ENCODE peak calls at places on chromosomes 3 and 15, in ten cellular contexts. O is A549, A is psoas muscle, W is foreskin fibroblast, P is cardiac fibroblast, S is WERI-Rb-1, Z is thoracic aorta, B is right lobe of liver, C is endodermal cell, X is uterus. K is an unnamed sample.

GRCh38 chr3:20811631-20812030 is 625.6 kb upstream of the SGO1 start:
- DNase-seq in O (no peak), C (no peak), X (no peak), Z (no peak), A (no peak), B (no peak), S (no peak), W (no peak), P (no peak), K (no peak)

GRCh38 chr3:2950159-2950558 is 160.0 kb downstream of the IL5RA start:
- DNase-seq in X (no peak), B (no peak), O (no peak), A (no peak), S (no peak), C (no peak), W (no peak), P (no peak), Z (no peak), K (no peak)

GRCh38 chr15:36905908-36906307 is 194.4 kb downstream of the MEIS2 start:
- DNase-seq in X (no peak), B (no peak), W (peak; percentile 30), O (no peak), A (no peak), C (no peak), Z (no peak), S (no peak), P (peak; percentile 62), K (peak; percentile 67)

GRCh38 chr3:187540847-187541246 is 129.3 kb downstream of the SST start:
- DNase-seq in Z (no peak), B (no peak), P (no peak), X (no peak), O (no peak), A (no peak), C (no peak), W (no peak), S (no peak), K (no peak)

GRCh38 chr3:186901135-186901734 is 29.1 kb upstream of the ST6GAL1 start:
- DNase-seq in S (no peak), O (no peak), X (no peak), P (peak; percentile 55), A (no peak), B (no peak), W (no peak), C (no peak), Z (no peak), K (peak; percentile 72)

GRCh38 chr3:48588230-48588629 is 6.9 kb downstream of the COL7A1 start:
- DNase-seq in Z (no peak), O (no peak), X (no peak), B (no peak), C (peak; percentile 58), P (no peak), S (no peak), A (no peak), W (no peak), K (no peak)

GRCh38 chr3:60555704-60556340 is 695.4 kb downstream of the FHIT start:
- DNase-seq in A (no peak), C (peak; percentile 75), S (no peak), X (no peak), W (no peak), Z (no peak), B (no peak), O (no peak), P (peak; percentile 48), K (peak; percentile 15)

GRCh38 chr3:48555949-48556795 is 431 bp downstream of the PFKFB4 start:
- DNase-seq in C (peak; percentile 55), P (no peak), W (no peak), B (no peak), Z (no peak), A (no peak), O (no peak), X (no peak), S (no peak), K (no peak)

GRCh38 chr3:135762188-135762853 is 203.2 kb upstream of the PPP2R3A start:
- DNase-seq in O (no peak), A (no peak), W (no peak), P (no peak), X (no peak), B (no peak), S (peak; percentile 40), Z (no peak), C (peak; percentile 67), K (no peak)
- TF ChIP-seq CTCF in O (no peak), A (no peak), W (no peak), P (no peak), X (no peak), B (no peak), S (peak; percentile 78), Z (no peak), C (peak; percentile 69), K (no peak)

DNA sequence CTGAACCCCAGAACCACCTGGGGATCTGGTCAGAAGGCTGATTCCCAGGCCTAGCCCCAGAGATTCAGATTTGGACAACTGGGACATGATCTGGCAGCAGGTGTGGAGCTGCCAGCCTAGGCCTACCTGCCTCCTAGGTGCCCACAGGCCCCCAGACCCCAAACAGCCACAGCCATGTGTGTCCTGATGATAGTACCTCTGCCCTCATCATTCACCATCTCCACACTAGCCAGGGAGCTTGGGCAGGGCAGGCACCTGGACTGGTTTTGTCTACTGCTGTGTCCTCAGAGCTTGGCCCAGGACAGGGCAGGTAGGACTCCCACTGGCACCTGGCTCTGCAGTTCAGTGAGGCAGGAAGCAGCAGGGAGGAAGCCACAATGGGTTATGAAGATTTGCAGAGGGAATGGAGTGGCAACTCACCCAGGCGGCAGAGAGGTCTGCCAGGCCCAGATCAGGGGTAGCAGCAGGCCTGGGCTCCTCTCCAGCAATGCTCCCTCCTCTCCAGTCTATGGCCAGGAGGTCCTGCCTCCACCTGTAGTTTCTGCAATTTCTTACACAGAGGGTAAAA is 34.8 kb downstream of the HMCES start:
- DNase-seq in Z (no peak), X (no peak), A (peak; percentile 59), P (peak; percentile 19), B (no peak), S (peak; percentile 33), O (no peak), C (peak; percentile 70), W (no peak), K (peak; percentile 22)
- H3K4me3 ChIP-seq in Z (peak overlapping the region; percentile 96), X (no peak overlapping the region), A (no peak overlapping the region), P (no peak overlapping the region), B (no peak overlapping the region), S (peak overlapping the region; percentile 72), O (no peak overlapping the region), C (peak overlapping the region; percentile 85), W (no peak overlapping the region), K (no peak overlapping the region)

GRCh38 chr15:94135748-94136147 is 95.6 kb upstream of the MCTP2 start:
- DNase-seq in O (no peak), A (no peak), P (no peak), Z (no peak), S (no peak), W (no peak), X (no peak), B (no peak), C (no peak), K (no peak)
- TF ChIP-seq CTCF in O (no peak), A (no peak), P (no peak), Z (no peak), S (no peak), W (no peak), X (peak; percentile 8), B (no peak), C (peak; percentile 50), K (no peak)

DNA sequence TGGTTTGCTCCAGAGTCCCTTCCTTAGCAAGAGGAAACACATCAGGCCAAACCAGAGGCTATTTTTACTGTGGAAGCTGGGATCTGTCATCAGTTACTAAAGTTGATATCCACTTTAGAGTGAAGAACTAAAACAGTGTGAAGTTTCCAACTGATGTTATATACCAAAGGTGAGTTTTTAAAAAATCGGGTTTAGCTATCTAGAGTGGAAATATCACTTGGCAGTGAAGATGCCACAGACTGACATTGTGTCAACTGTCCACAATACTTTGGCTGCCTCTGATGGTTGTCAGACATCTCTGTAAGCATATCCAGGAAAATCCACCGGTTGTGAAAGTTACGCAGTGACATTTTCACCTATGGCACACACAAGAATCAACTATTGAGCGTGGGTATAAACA is 9.2 kb downstream of the ZIC1 start:
- DNase-seq in B (no peak), W (no peak), Z (no peak), A (no peak), C (no peak), S (no peak), X (no peak), O (no peak), P (no peak), K (peak; percentile 55)
- H3K4me3 ChIP-seq in B (no peak overlapping the region), W (no peak overlapping the region), Z (no peak overlapping the region), A (peak overlapping the region; percentile 75), C (peak overlapping the region; percentile 78), S (no peak overlapping the region), X (no peak overlapping the region), O (no peak overlapping the region), P (no peak overlapping the region), K (peak overlapping the region; percentile 73)

GRCh38 chr3:153291052-153291689 is 129.1 kb downstream of the RAP2B start:
- DNase-seq in Z (no peak), P (peak; percentile 63), B (no peak), C (peak; percentile 50), S (peak; percentile 29), A (no peak), O (no peak), W (peak; percentile 22), X (no peak), K (peak; percentile 69)
- TF ChIP-seq CTCF in Z (no peak), P (peak; percentile 65), B (peak; percentile 45), C (peak; percentile 79), S (peak; percentile 65), A (peak; percentile 24), O (peak; percentile 41), W (peak; percentile 50), X (peak; percentile 6), K (peak; percentile 76)

GRCh38 chr3:10992017-10992945 is at the start of gene SLC6A1:
- DNase-seq in A (peak; percentile 58), O (no peak), Z (no peak), P (no peak), C (peak; percentile 87), X (peak; percentile 19), W (no peak), B (peak; percentile 75), S (peak; percentile 78), K (no peak)
- H3K4me3 ChIP-seq in A (peak within 1 kb of the TSS; percentile 51), O (peak within 1 kb of the TSS; percentile 47), Z (peak within 1 kb of the TSS; percentile 69), P (peak within 1 kb of the TSS; percentile 11), C (peak within 1 kb of the TSS; percentile 80), X (peak within 1 kb of the TSS; percentile 38), W (peak within 1 kb of the TSS; percentile 15), B (peak within 1 kb of the TSS; percentile 70), S (peak within 1 kb of the TSS; percentile 53), K (peak within 1 kb of the TSS; percentile 34)

GRCh38 chr3:19215427-19215826 is 67.1 kb downstream of the KCNH8 start:
- DNase-seq in B (no peak), Z (no peak), X (no peak), W (no peak), O (no peak), A (no peak), S (no peak), P (no peak), C (no peak), K (no peak)
- TF ChIP-seq CTCF in B (no peak), Z (no peak), X (no peak), W (no peak), O (no peak), A (no peak), S (no peak), P (no peak), C (no peak), K (no peak)